ENCODE peak calls at places on chromosomes 3 and 15, in ten cellular contexts. F is right lobe of liver, R is A549, Z is spleen, Y is body of pancreas, K is Peyer's patch, L is ovary, T is IMR-90, Q is H54, X is NB4. P is an unnamed sample.

GRCh38 chr3:82496890-82497560 is 735.6 kb upstream of the GBE1 start:
- DNase-seq in F (no peak), R (no peak), Z (no peak), Y (peak), K (no peak), L (no peak), T (no peak), Q (peak), X (peak), P (no peak)

GRCh38 chr3:193788189-193788946 is 195.4 kb downstream of the OPA1 start:
- DNase-seq in F (no peak), R (peak), Z (no peak), Y (peak), K (peak), L (peak), T (peak), Q (peak), X (peak), P (peak)

GRCh38 chr3:22748453-22748852 is 454.7 kb upstream of the UBE2E2 start:
- DNase-seq in F (no peak), R (no peak), Z (no peak), Y (no peak), K (no peak), L (no peak), T (no peak), Q (no peak), X (no peak), P (no peak)

GRCh38 chr3:47892284-47892683 is 89.3 kb downstream of the DHX30 start:
- DNase-seq in F (no peak), R (no peak), Z (no peak), Y (no peak), K (no peak), L (no peak), T (no peak), Q (no peak), X (no peak), P (no peak)

GRCh38 chr3:16838561-16838960 is 46.2 kb upstream of the PLCL2 start:
- DNase-seq in F (peak), R (no peak), Z (no peak), Y (peak), K (no peak), L (no peak), T (no peak), Q (no peak), X (no peak), P (no peak)

GRCh38 chr3:32856901-32857507 is 39.2 kb downstream of the TRIM71 start:
- DNase-seq in F (no peak), R (no peak), Z (no peak), Y (no peak), K (no peak), L (peak), T (no peak), Q (no peak), X (no peak), P (no peak)

GRCh38 chr3:135491478-135491877 is 474.1 kb upstream of the PPP2R3A start:
- DNase-seq in F (no peak), R (no peak), Z (no peak), Y (no peak), K (no peak), L (no peak), T (no peak), Q (no peak), X (no peak), P (no peak)

GRCh38 chr15:70604671-70605070 is 158.7 kb downstream of the UACA start:
- DNase-seq in F (no peak), R (no peak), Z (no peak), Y (no peak), K (no peak), L (peak), T (peak), Q (no peak), X (peak), P (no peak)

GRCh38 chr3:119292666-119293065 is 1.5 kb upstream of the ARHGAP31 start:
- DNase-seq in F (no peak), R (no peak), Z (peak), Y (no peak), K (no peak), L (no peak), T (no peak), Q (no peak), X (no peak), P (no peak)

GRCh38 chr3:108106031-108106430 is 15.2 kb upstream of the CD47 start:
- DNase-seq in F (no peak), R (no peak), Z (no peak), Y (no peak), K (no peak), L (no peak), T (peak), Q (peak), X (no peak), P (no peak)
- TF ChIP-seq POLR2A in F (no peak), R (no peak), Z (no peak), Y (no peak), K (no peak), L (no peak), T (no peak), Q (no peak), X (no peak), P (no peak)

DNA sequence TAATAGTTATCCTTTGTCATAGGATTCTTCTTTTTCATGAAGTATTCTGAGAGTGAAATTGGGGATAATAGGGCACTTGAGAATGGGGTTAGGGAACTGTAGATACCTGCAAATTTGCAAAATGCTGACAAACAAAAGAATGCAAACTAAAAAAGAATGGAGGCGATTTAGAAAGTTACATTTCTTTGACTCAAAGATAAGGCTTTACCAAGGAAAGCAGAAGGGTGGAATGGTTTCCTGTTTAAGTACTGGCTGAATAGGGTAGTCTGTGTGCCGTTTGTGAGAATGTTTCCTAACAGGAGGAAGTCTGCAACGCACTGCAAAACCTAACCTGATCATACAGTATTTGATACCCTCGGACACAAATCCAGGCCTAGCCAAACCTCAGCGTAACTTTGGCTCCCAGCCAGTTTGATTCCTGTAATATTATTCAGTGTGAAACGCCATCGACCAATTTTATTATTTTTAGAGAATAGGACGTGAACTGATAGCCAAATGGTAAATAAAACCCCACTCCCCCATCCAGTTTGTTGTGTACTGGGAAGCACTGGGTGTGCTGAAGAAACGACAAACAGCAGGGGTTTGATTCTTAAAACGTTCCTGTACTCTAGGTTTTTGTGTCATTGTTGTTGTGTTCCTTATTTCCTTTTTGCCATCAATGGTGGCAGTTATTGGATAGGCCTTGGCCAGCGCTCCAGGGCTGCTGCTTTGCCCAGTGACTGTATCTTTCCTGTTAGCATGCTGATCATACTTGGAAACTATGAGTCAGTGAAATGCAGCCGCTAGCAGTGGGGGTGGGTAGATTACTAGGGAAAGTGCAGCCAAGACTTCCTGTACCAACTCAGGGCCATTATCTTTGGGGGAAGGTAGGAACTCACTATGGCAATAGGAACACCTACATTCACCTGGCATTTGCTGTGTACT is 148.0 kb upstream of the TBL1XR1 start:
- DNase-seq in F (peak), R (peak), Z (peak), Y (peak), K (peak), L (peak), T (peak), Q (peak), X (peak), P (peak)
- TF ChIP-seq POLR2A in F (no peak), R (no peak), Z (no peak), Y (peak), K (no peak), L (no peak), T (no peak), Q (no peak), X (no peak), P (no peak)

GRCh38 chr15:67947254-67948039 is 106.7 kb upstream of the PIAS1 start:
- DNase-seq in F (no peak), R (no peak), Z (no peak), Y (no peak), K (no peak), L (no peak), T (no peak), Q (no peak), X (no peak), P (no peak)
- TF ChIP-seq POLR2A in F (no peak), R (no peak), Z (no peak), Y (no peak), K (no peak), L (no peak), T (no peak), Q (no peak), X (no peak), P (no peak)

GRCh38 chr3:12830785-12831581 is 10.4 kb downstream of the RPL32 start:
- DNase-seq in F (no peak), R (no peak), Z (no peak), Y (no peak), K (no peak), L (no peak), T (no peak), Q (no peak), X (no peak), P (no peak)
- TF ChIP-seq POLR2A in F (no peak), R (no peak), Z (no peak), Y (no peak), K (no peak), L (no peak), T (no peak), Q (no peak), X (no peak), P (no peak)

GRCh38 chr3:42477696-42478095 is 24.7 kb upstream of the VIPR1 start:
- DNase-seq in F (no peak), R (no peak), Z (no peak), Y (no peak), K (no peak), L (no peak), T (no peak), Q (no peak), X (no peak), P (no peak)

GRCh38 chr3:42476225-42477160 is 25.9 kb upstream of the VIPR1 start:
- DNase-seq in F (no peak), R (no peak), Z (no peak), Y (peak), K (no peak), L (no peak), T (no peak), Q (no peak), X (no peak), P (no peak)

GRCh38 chr3:42478830-42479229 is 23.6 kb upstream of the VIPR1 start:
- DNase-seq in F (no peak), R (no peak), Z (no peak), Y (no peak), K (no peak), L (no peak), T (no peak), Q (no peak), X (no peak), P (no peak)

GRCh38 chr3:42472555-42472954 is 29.9 kb upstream of the VIPR1 start:
- DNase-seq in F (no peak), R (no peak), Z (no peak), Y (no peak), K (no peak), L (no peak), T (no peak), Q (no peak), X (no peak), P (no peak)

DNA sequence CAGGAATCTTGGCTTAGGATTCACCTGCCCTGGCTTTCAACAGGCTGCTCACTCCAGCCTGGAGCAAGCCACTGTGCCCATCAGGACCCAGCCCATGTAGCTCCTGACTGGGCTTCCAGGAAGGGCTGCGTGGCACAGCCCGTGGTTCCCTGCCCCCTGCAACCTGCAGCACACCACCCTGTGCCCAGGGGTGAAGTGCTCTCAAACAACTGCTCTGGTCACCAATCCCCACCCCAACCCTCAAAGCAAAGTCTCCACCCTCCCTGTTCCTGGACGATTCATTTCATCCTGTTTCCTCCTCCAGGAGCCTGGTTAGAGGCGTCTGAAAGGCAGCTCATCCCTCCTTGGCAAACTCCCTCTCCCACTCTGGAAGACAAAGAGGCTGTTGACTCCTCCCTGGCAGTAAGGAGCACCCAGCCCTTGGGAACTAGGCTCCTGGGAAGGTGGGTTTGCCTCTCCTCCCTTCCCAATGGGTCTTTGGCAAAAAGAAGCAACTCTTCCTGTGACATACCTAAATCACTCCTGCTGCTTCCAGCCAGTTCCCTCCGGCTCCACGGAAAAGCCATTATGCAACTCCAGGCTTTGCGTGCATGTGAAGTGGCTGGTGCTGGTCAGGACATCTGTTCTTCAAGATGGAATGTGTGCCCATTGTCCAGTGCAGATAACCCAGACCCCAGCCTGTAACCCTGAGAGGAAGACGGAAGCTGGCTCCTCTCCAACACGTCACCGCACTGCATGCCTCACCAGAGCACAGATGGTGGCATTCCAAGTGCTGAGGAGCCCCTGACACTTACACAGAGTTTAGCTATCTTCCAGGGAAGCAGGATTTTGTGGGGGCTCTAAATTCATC is 29.1 kb upstream of the VIPR1 start:
- DNase-seq in F (no peak), R (no peak), Z (no peak), Y (no peak), K (no peak), L (no peak), T (peak), Q (no peak), X (no peak), P (no peak)
- TF ChIP-seq POLR2A in F (no peak), R (no peak), Z (no peak), Y (no peak), K (no peak), L (no peak), T (no peak), Q (no peak), X (no peak), P (no peak)

DNA sequence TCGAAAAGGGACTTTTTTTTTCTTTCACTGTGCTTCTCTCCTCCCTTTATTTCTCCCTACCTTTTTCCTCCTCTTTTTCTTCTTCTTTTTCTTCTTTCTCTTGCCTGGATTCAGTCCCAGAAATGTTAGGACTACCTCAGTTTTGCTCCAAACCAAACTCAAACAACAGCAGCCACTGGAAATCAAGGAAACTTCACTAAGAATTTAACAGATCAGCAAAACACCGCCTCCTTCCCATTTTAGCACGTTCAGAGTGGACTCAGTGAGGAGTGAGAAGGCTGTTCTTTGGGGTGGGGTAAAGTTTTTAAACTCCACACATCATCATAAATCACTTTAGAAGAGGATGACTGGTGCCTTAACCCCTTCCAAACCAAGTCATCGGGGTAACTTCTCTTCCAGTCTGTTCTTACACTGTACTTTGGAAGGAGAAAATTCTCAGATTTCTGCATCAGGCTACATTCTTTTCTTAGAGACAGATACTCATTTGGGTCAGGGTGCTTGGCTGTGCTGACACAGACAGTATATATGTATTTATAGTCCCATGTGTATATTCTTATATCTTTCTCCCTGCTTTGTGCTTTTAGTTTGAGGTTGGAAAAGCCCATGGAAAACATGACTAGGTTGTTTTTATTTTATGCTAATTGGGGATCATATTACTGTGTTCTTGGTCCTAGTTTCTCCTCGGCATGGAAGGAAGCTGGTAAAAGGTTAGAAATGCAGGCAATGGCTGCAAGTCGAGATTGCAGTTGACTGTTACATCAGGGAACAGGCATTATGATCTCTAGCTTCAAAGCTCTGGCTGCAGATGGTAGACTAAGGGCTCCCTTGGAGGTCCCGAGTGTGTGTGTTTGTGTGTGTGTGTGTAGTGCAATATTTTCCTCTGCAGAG is at the start of gene CCDC80:
- DNase-seq in F (no peak), R (peak), Z (no peak), Y (peak), K (no peak), L (no peak), T (peak), Q (peak), X (no peak), P (peak)
- TF ChIP-seq POLR2A in F (peak), R (peak), Z (no peak), Y (peak), K (no peak), L (peak), T (peak), Q (no peak), X (peak), P (peak)

P was measured in heart left ventricle.